ENCODE peak calls at places on chromosomes 11 and 22, in six cellular contexts. Q, V, K, I, G and X are unnamed samples.

GRCh38 chr22:37163618-37164534 is 14.2 kb upstream of the IL2RB start:
- DNase-seq in I (no peak), V (no peak), Q (no peak), G (no peak), K (no peak), X (no peak)

GRCh38 chr11:74749127-74749964 is 697 bp downstream of the RNF169 start:
- DNase-seq in G (peak), Q (peak), I (no peak), V (peak), K (peak), X (no peak)

GRCh38 chr11:101807521-101807920 is 107.3 kb upstream of the CEP126 start:
- DNase-seq in V (no peak), G (no peak), K (no peak), I (no peak), Q (no peak), X (no peak)

GRCh38 chr11:64535811-64536210 is 55.2 kb upstream of the SLC22A12 start:
- DNase-seq in K (no peak), G (peak), Q (no peak), V (no peak), I (no peak), X (no peak)

GRCh38 chr11:116118138-116118470 is 613.9 kb upstream of the CADM1 start:
- DNase-seq in I (no peak), Q (no peak), V (no peak), G (no peak), K (no peak), X (no peak)

GRCh38 chr11:113234888-113235287 is 79.5 kb upstream of the TTC12 start:
- DNase-seq in Q (no peak), I (no peak), V (no peak), K (no peak), G (no peak), X (no peak)

GRCh38 chr11:26231252-26231661 is 100.7 kb upstream of the ANO3 start:
- DNase-seq in I (peak), G (no peak), V (no peak), Q (peak), K (no peak), X (peak)

GRCh38 chr11:123063396-123064267 is 1.7 kb upstream of the HSPA8 start:
- DNase-seq in I (no peak), K (peak), G (no peak), Q (peak), V (peak), X (peak)

GRCh38 chr11:10540546-10540914 is 457 bp downstream of the RNF141 start:
- DNase-seq in V (no peak), K (peak), Q (peak), I (no peak), G (no peak), X (no peak)

GRCh38 chr22:38925571-38926041 is 31.8 kb upstream of the APOBEC3A start:
- DNase-seq in Q (no peak), G (no peak), I (no peak), K (no peak), V (no peak), X (no peak)

GRCh38 chr11:103904324-103904667 is 132.1 kb upstream of the DDI1 start:
- DNase-seq in I (no peak), G (no peak), K (no peak), Q (no peak), V (no peak), X (no peak)

GRCh38 chr11:103537904-103538502 is 428.8 kb downstream of the DYNC2H1 start:
- DNase-seq in K (peak), G (no peak), I (peak), Q (peak), V (no peak), X (no peak)

DNA sequence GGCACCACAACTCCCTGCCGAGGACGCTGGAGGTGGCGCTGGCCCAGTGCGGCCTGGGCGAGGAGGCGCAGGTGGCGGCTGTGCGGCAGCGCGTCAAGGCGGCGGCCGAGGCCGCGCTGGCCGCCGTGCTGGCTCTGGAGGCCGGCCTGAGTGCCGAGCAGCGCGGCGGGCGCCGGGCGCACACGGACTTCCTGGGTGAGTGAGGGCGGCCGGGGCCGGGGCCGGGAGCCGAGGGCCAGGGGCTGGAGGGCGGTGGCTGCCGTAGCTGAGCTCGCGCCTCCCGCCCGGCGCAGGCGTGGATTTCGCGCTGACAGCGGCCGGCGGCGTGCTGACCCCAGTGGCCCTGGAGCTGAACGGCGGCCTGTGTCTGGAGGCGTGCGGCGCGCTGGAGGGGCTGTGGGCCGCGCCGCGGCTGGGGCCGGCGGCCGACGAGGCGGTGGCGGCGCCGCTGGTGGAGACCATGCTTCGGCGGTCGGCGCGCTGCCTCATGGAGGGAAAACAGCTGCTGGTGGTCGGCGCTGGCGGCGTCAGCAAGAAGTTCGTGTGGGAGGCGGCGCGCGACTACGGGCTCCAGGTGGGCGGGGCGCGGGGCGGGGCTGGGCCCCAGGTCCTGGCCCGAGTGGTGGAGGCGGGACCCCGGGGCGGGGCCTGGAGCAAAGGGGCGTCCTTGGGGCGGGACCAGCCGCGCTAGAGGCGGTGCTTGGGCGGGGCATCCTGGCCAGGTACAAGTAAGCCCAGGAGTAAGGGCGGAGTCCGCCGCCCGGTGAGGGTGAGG is 5.4 kb downstream of the CARNS1 start:
- DNase-seq in G (peak), K (peak), V (peak), I (peak), Q (peak), X (peak)
- TF ChIP-seq CTCF in G (peak), K (no peak), V (no peak), I (no peak), Q (no peak), X (no peak)

DNA sequence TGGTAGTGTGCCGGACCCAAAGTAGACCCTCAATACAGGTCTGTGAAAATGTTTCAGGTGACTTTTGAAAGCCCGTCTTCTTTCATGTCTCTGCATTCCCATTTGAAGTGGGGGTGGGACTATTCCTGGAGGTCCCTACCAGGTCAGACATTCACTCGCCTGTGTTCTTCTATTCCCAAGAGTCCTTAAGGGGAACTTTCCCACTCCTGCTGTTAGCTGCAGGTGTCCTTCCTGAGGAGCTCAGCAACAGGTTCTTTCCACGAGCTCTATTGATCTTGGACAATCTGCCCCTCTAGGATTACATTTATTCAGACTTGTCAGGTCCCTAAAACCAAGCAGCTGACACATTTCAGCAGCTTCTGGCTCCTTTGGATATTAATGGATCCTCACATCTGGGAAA is 259.3 kb upstream of the CCDC90B start:
- DNase-seq in K (no peak), G (no peak), V (no peak), Q (no peak), I (no peak), X (no peak)
- H3K4me3 ChIP-seq in K (no peak), G (no peak), V (no peak), Q (no peak), I (no peak), X (no peak)

DNA sequence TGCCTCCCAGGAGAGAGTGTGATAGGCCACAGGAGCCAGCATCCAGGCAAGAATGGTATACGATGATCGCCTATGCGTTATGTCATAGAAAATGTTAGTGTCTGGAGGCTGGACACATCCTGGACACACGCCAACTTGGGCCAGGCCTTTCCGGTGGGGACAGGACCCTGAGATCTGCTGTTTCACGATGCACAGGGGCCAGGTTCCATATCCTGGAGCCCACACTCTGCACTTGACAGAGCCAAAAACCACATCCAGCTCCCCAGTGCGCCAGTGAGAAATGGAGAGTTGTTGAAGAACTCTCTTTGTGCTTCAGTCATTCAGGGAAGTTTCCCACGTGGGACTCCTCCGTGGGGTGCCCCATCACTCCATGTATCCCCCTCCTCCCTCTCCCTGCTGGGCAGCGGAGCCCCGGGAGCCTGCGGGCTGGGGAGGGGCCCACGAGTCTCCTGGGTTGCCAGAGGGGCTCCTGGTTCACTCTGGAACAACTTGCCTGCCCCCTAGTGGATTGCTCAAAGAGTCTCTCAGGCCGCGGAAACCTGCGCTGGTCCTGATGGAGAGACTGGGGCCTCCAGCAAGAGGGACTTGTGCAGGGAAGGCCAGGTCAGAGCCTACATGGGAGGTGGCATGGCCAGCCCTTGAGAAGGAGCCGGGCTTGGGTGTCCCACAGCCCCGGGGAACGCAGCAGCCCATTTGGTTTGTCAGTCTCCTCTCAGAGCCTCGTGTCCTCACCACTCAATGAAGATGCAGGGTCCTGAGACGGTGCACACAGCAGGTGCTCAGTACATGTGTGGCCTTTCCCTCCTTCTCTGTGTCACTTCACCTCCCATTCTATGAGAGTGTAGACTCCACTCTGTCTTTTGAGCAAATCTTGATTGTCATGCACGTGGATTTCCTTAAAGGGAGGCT is 10.2 kb upstream of the LRRC32 start:
- DNase-seq in Q (peak), G (peak), I (no peak), K (peak), V (peak), X (no peak)
- TF ChIP-seq CTCF in Q (peak), G (peak), I (peak), K (peak), V (peak), X (peak)

GRCh38 chr11:69453151-69453550 is 28.3 kb upstream of the LINC01488 start:
- DNase-seq in Q (no peak), K (no peak), V (no peak), I (no peak), G (no peak), X (no peak)
- H3K4me3 ChIP-seq in Q (no peak), K (no peak), V (no peak), I (no peak), G (no peak), X (no peak)